ENCODE peak calls at places on chromosomes 3 and 15, in five cellular contexts. P is T follicular helper cell, W is EL, N is A549, O is ACHN. I is an unnamed sample.

GRCh38 chr15:81291916-81292424 is 32.0 kb downstream of the STARD5 start:
- DNase-seq in P (no peak), W (no peak), N (no peak), O (no peak), I (no peak)

GRCh38 chr3:140440446-140440845 is 237.4 kb upstream of the TRIM42 start:
- DNase-seq in P (no peak), W (no peak), N (no peak), O (no peak), I (no peak)

GRCh38 chr3:7999363-7999762 is 502.3 kb upstream of the LMCD1 start:
- DNase-seq in P (no peak), W (no peak), N (no peak), O (no peak), I (no peak)

GRCh38 chr15:100940785-100941379 is 21.7 kb downstream of the LRRK1 start:
- DNase-seq in P (no peak), W (no peak), N (no peak), O (no peak), I (no peak)

GRCh38 chr15:68700395-68701123 is 120.1 kb downstream of the ANP32A start:
- DNase-seq in P (no peak), W (peak), N (no peak), O (no peak), I (no peak)

GRCh38 chr3:134373942-134374790 is at the start of gene AMOTL2:
- DNase-seq in P (no peak), W (peak), N (peak), O (peak), I (no peak)

GRCh38 chr3:16884084-16884747 is 539 bp upstream of the PLCL2 start:
- DNase-seq in P (peak), W (peak), N (peak), O (peak), I (peak)

GRCh38 chr15:82810863-82811421 is 1.5 kb downstream of the WHAMM start:
- DNase-seq in P (peak), W (no peak), N (no peak), O (peak), I (peak)

GRCh38 chr3:12046406-12046805 is 42.2 kb downstream of the SYN2 start:
- DNase-seq in P (no peak), W (no peak), N (peak), O (no peak), I (no peak)

GRCh38 chr3:81214626-81215025 is 546.8 kb downstream of the GBE1 start:
- DNase-seq in P (no peak), W (peak), N (no peak), O (no peak), I (no peak)

GRCh38 chr15:34583399-34584320 is at the start of gene GOLGA8B:
- DNase-seq in P (peak), W (peak), N (peak), O (peak), I (peak)

GRCh38 chr3:73401058-73401457 is 223.7 kb downstream of the PDZRN3 start:
- DNase-seq in P (no peak), W (peak), N (no peak), O (no peak), I (no peak)

GRCh38 chr3:18891641-18892040 is 256.7 kb upstream of the KCNH8 start:
- DNase-seq in P (no peak), W (no peak), N (no peak), O (no peak), I (peak)

GRCh38 chr15:81054236-81054635 is 53.5 kb downstream of the TLNRD1 start:
- DNase-seq in P (no peak), W (peak), N (no peak), O (no peak), I (no peak)

GRCh38 chr3:62131620-62132019 is 241.7 kb downstream of the FEZF2 start:
- DNase-seq in P (no peak), W (peak), N (peak), O (peak), I (no peak)

GRCh38 chr3:37144806-37145205 is 29.6 kb downstream of the LRRFIP2 start:
- DNase-seq in P (no peak), W (no peak), N (peak), O (no peak), I (no peak)

GRCh38 chr3:46874430-46874829 is 3.1 kb upstream of the PTH1R start:
- DNase-seq in P (no peak), W (no peak), N (no peak), O (no peak), I (no peak)

GRCh38 chr3:34387831-34388564 is 589.6 kb downstream of the PDCD6IP start:
- DNase-seq in P (no peak), W (no peak), N (no peak), O (no peak), I (no peak)

I was measured in activated T-helper 2 cell treated with anti-CD3 and anti-CD28 coated beads, Interferon-gamma antibody, Interleukin-2, Interleukin-4, amounts not matched to agents 10 μg/mL and 5 μg/mL and 100 μg/mL, durations not matched to agents 14 hours and 24 hours and 36 hours.